ENCODE peak calls at places on chromosomes 12 and 14, in five cellular contexts. K is GM12892, D is GM12891, M is stomach, R is H1. H is an unnamed sample.

GRCh38 chr12:117872521-117873169 is 96.1 kb downstream of the KSR2 start:
- DNase-seq in K (no peak), D (no peak), M (no peak), R (no peak), H (no peak)

GRCh38 chr14:59333235-59333634 is 131.9 kb downstream of the GPR135 start:
- DNase-seq in K (no peak), D (no peak), M (no peak), R (no peak), H (no peak)

GRCh38 chr14:48563465-48563864 is 888.1 kb upstream of the MDGA2 start:
- DNase-seq in K (no peak), D (no peak), M (no peak), R (no peak), H (no peak)

GRCh38 chr14:61247935-61248334 is 33.2 kb downstream of the TMEM30B start:
- DNase-seq in K (no peak), D (no peak), M (no peak), R (no peak), H (no peak)

GRCh38 chr14:39228044-39228443 is 5.7 kb upstream of the MIA2 start:
- DNase-seq in K (no peak), D (no peak), M (no peak), R (no peak), H (no peak)

GRCh38 chr14:68172664-68173063 is 353.1 kb downstream of the RAD51B start:
- DNase-seq in K (no peak), D (no peak), M (no peak), R (no peak), H (no peak)

GRCh38 chr12:116138781-116139180 is 138.7 kb downstream of the MED13L start:
- DNase-seq in K (no peak), D (no peak), M (no peak), R (no peak), H (no peak)

GRCh38 chr12:108773798-108774788 is 42.8 kb upstream of the CORO1C start:
- DNase-seq in K (no peak), D (no peak), M (peak), R (no peak), H (no peak)

GRCh38 chr12:107319536-107320030 is 226.2 kb upstream of the CRY1 start:
- DNase-seq in K (no peak), D (peak), M (no peak), R (no peak), H (no peak)

GRCh38 chr14:52078093-52078492 is 9.2 kb upstream of the NID2 start:
- DNase-seq in K (no peak), D (no peak), M (no peak), R (no peak), H (no peak)

GRCh38 chr14:99755629-99756603 is 37.3 kb upstream of the EML1 start:
- DNase-seq in K (no peak), D (no peak), M (peak), R (no peak), H (no peak)

GRCh38 chr12:33427071-33427470 is 12.5 kb downstream of the SYT10 start:
- DNase-seq in K (no peak), D (no peak), M (no peak), R (no peak), H (no peak)

GRCh38 chr14:100108042-100108825 is 43.0 kb downstream of the EVL start:
- DNase-seq in K (peak), D (peak), M (peak), R (peak), H (no peak)

DNA sequence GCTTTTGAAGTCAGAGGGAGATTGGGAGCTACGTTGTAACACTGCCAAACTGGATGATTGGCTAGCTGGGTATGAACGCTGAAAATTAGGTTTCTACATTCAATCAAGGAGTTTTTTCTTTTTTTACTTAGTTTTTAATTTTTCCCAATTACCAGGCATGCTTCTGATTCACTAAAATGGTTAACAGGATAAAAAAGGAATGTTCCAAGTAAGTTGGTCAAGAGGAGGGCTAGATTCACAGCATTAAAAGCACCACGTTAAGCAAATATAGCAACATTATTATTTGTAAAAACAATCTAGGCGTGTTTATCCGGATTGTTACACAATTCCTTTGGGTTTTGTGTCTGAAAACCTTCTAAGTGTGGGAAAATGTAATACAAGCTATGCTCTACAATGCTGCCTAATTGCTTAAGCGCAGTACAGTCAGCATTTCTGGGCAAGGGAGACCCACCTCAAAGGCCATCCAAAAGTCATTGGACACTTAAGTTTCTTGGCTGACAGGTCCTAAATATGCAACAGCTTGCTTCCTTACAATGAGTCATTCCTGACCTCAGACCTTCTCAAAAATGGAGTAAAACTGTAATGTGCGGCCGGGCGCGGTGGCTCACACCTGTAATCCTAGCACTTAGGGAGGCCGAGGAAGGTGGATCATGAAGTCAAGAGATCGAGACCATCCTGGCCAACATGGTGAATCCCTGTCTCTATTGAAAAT is 1.2 kb downstream of the RPLP0 start:
- DNase-seq in K (no peak), D (no peak), M (no peak), R (no peak), H (no peak)
- TF ChIP-seq POLR2A in K (no peak), D (peak), M (no peak), R (no peak), H (no peak)

DNA sequence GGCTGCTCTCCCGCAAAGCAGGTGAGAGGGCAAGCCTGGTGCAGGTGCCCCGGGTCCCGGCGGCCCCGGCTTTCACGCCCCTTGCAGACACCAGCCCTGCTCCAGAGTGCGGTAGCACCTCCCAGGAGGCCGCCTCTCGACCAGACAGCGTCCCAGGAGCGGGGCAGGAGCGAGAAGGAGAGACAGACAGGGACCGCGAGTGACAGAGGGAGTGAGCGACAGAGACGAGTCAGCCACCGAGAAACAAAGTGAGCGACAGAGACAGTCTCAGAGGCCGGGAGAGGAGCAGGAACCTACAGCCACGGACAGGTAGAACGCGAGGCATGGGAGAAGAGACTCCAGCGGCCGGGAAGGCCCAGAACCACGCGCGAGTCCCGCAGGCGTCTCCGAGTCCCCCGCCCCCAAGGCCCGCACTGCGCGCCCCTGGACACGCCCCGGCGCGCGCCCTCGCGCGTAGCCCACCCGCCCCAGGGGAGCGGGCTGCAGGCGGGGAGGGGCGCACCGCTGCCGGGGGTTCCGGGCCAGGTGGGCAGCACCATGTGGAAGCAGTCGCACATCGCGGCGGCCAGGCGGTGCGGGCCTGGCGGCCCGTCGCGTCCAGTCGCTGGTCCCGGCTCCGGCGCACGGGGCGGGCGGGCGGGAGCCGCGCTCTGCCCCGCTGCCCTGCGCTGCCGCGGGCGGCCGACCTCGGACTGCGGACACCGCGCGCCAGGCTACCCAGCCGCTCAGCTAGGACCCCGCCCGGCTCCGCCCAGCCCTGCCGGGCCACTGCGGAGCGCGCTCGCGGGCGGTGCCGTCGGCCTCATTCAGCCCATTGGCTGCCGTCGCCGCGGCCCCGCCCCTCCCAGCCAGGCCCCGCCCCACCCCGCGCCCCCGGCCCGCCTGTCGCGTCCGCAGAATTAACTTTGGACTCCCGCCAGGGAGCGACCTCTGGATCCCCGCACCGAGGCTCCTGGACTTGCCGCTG is at the start of gene AHNAK2:
- DNase-seq in K (no peak), D (peak), M (peak), R (peak), H (no peak)
- TF ChIP-seq POLR2AphosphoS5 in K (no peak), D (no peak), M (no peak), R (no peak), H (no peak)

DNA sequence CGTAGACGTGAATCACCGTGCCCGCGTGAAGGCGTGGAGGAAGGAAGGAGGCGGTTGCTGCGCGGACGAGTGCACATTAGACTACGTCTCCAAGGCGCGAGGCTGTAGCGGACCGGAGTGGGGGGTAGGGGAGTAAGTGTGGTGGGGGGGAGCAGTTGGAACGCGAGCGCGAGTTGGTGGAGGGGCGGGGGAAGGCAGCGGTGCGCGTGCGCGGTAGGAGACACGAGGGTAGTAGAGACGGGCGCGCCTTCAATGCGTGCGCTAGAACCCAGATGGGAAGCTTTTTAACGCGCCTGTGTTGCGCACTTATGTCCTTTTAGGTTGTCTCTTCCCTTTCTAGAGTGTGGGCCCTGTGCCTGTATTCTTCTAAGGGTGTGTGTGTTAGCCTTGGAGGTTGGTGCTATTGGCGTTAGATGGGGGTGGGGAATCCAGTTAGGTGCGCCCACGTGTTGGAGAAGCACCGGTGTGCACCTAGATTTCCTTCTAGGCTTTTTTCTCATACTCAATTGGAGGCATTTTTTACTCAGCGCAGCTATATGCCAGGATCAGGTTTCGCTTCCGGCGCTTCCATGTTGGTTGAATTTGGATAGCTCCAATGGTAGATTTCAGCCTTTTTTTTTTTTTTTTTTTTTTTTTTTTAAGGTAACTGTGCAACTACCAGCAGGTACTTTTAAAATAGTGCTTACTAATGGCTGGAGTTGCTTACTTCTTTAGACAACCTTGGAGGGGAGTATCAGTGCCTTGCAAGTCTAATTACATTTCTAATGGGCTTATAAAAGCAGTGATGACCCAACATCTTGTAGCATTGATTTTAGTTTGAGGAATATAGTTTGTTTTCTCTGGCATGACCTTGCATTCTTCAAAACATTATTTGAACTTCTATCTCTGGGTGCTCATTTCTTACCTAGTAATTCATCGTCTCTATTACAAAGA is 820 bp downstream of the EIF4B start:
- DNase-seq in K (peak), D (peak), M (peak), R (no peak), H (no peak)
- TF ChIP-seq POLR2A in K (peak), D (peak), M (no peak), R (peak), H (no peak)

DNA sequence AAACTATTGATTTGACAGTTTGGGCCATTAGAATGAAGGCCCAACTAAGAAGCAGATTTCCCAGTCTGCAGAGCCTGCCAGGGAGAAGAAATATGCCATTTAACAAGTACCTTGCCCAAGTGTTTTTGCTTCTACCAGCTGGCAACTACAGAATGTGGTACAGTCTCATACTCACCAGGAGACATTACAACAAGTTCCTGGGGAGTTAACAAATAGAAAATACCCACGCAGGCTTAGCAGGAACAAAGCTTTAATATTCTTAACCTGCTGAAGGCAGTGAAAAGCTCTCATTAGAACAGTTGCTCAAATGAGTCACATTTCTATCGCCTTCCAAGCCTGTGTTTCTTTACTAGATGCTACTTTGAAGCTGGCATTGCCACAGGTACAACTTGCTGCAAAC is 241.0 kb downstream of the TMEM117 start:
- DNase-seq in K (no peak), D (no peak), M (no peak), R (no peak), H (no peak)
- TF ChIP-seq POLR2AphosphoS5 in K (no peak), D (no peak), M (no peak), R (no peak), H (no peak)

DNA sequence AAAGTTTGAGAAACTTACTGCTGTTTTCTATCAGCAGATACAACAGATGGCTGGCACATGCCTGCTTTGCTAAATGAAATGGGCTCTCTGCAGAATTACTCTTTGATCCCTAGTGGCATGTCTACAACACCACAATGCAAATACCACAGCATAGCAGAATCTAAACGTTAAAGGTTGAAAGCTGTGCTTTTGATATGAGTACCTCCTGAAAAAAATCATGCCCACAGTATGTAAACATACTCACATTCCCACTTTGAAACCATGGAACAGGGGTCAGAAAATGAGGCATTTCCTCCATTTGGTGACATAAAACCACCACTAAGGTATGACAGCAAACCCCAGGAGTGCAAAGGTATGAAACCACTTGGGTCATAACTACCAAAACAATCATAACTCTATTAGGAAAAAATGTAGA is 7.5 kb downstream of the WIF1 start:
- DNase-seq in K (no peak), D (no peak), M (no peak), R (no peak), H (no peak)
- TF ChIP-seq POLR2A in K (no peak), D (no peak), M (no peak), R (no peak), H (no peak)

DNA sequence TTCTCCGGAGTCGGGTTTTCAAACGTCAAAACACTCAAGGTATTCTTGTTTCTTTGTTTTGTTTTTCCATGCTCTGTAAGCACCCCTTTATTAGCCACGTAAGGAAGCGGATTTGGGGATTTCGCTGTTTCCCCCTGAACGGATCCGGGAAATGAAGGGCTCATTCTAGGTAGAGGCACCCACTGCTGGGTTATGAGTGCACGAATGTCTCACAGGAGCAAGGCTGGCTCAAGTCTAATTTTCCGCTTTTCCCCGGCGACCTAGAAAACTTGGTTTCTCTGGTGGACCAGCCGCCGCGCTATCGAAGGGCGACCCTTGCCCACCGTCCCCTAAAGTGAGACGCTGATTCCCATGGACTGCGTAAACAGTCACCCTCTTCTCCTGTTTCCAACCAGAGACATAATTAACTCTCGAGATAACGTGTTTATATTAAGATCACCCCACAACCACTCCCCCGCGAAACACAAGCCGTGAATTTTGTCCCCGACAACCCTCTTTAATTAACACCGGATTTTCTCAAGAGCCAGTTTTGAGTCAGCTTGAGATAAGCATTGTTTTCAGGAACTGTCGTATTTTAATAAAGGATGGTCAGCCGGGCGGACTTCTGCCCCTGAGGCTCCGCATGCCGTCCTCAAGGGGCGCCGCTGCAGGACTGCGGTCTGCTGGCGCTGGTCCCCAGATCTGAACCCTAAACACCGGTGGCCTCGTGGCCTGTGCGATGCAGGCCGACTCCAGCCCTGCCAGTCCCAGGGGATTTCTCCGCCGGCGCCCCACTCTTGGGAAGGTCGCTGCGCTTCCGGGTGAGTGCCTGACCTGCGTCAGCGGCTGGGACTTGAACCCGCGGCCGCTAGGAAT is 523 bp upstream of the ABCC9 start:
- DNase-seq in K (no peak), D (no peak), M (no peak), R (no peak), H (no peak)
- TF ChIP-seq POLR2AphosphoS5 in K (no peak), D (no peak), M (peak), R (no peak), H (peak)

DNA sequence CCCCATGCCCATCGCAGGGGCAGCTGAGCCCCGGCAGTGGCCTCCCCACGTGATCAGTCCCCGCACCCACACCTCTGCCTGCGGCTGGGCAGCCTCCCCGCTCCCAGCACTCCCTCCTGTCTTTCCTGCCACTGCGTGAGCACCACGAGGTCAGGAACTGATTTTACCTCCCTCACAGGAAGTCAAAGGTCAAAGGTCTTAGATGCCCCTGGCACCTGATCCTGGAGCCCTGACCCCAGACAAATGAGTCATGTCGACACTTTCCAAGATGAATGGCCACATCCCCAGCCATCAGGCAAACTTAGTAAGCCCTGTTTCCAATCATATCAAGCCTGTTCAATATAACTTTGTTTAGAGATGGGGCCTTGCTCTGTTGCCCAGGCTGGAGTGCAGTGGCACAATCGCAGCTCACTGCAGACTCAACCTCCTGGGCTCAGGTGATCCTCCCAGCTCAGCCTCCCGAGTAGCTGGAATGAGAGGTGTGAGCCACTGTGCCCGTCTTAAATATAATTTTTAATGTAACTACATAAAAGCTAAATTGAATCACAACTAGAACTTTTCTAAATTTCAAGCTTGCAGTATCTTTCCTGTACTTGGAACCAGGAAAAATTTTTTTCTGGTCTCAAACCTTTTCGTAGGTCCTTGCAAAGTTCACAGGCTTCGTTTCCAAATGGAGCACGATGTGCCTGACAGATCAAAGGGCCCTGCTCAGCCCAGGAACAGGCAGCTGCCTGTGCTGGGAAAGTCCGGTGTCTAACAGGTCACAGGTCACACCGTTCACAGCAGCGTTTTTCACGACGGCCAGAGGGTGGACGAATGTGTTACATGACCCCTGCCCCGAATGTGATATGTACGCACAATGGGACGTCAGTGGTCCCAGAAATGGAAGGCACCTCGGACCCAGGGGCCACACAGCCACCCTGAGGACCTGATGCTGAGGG is 1.9 kb downstream of the LRCOL1 start:
- DNase-seq in K (no peak), D (no peak), M (no peak), R (no peak), H (no peak)
- TF ChIP-seq POLR2A in K (no peak), D (no peak), M (no peak), R (no peak), H (no peak)